ENCODE peak calls at places on chromosomes 4 and X, in six cellular contexts. One of them, this sample, is unnamed.

GRCh38 chr4:136742330-136742729 is 790.0 kb downstream of the PCDH18 start:
- DNase-seq in NCI-H1092: no peak
- DNase-seq in GF-D8: no peak
- DNase-seq in HuH-7.5: no peak
- DNase-seq in skeletal muscle cell: no peak
- DNase-seq in activated gamma-delta T cell treated with anti-CD3 and anti-CD28 coated beads, Interleukin-2, amount 50 U/mL, for 16 hours: no peak
- DNase-seq in this sample: no peak

GRCh38 chr4:38803833-38804653 is 548 bp downstream of the TLR1 start:
- DNase-seq in NCI-H1092: no peak
- DNase-seq in GF-D8: no peak
- DNase-seq in HuH-7.5: no peak
- DNase-seq in skeletal muscle cell: no peak
- DNase-seq in activated gamma-delta T cell treated with anti-CD3 and anti-CD28 coated beads, Interleukin-2, amount 50 U/mL, for 16 hours: no peak
- DNase-seq in this sample: no peak

GRCh38 chrX:151543706-151544105 is 19.8 kb upstream of the PASD1 start:
- DNase-seq in NCI-H1092: no peak
- DNase-seq in GF-D8: no peak
- DNase-seq in HuH-7.5: no peak
- DNase-seq in skeletal muscle cell: no peak
- DNase-seq in activated gamma-delta T cell treated with anti-CD3 and anti-CD28 coated beads, Interleukin-2, amount 50 U/mL, for 16 hours: no peak
- DNase-seq in this sample: no peak

GRCh38 chrX:13932416-13932815 is 97.3 kb downstream of the GEMIN8 start:
- DNase-seq in NCI-H1092: no peak
- DNase-seq in GF-D8: no peak
- DNase-seq in HuH-7.5: no peak
- DNase-seq in skeletal muscle cell: no peak
- DNase-seq in activated gamma-delta T cell treated with anti-CD3 and anti-CD28 coated beads, Interleukin-2, amount 50 U/mL, for 16 hours: no peak
- DNase-seq in this sample: no peak

GRCh38 chr4:38106301-38106700 is 146.1 kb downstream of the PTTG2 start:
- DNase-seq in NCI-H1092: no peak
- DNase-seq in GF-D8: no peak
- DNase-seq in HuH-7.5: no peak
- DNase-seq in skeletal muscle cell: no peak
- DNase-seq in activated gamma-delta T cell treated with anti-CD3 and anti-CD28 coated beads, Interleukin-2, amount 50 U/mL, for 16 hours: no peak
- DNase-seq in this sample: no peak

GRCh38 chrX:13094374-13094773 is 50.0 kb upstream of the FAM9C start:
- DNase-seq in NCI-H1092: no peak
- DNase-seq in GF-D8: no peak
- DNase-seq in HuH-7.5: no peak
- DNase-seq in skeletal muscle cell: no peak
- DNase-seq in activated gamma-delta T cell treated with anti-CD3 and anti-CD28 coated beads, Interleukin-2, amount 50 U/mL, for 16 hours: no peak
- DNase-seq in this sample: no peak

GRCh38 chr4:184343400-184344177 is 125.9 kb upstream of the ENPP6 start:
- DNase-seq in NCI-H1092: peak
- DNase-seq in GF-D8: peak
- DNase-seq in HuH-7.5: peak
- DNase-seq in skeletal muscle cell: peak
- DNase-seq in activated gamma-delta T cell treated with anti-CD3 and anti-CD28 coated beads, Interleukin-2, amount 50 U/mL, for 16 hours: peak
- DNase-seq in this sample: no peak

GRCh38 chr4:14165253-14165942 is 537.9 kb upstream of the BOD1L1 start:
- DNase-seq in NCI-H1092: no peak
- DNase-seq in GF-D8: no peak
- DNase-seq in HuH-7.5: no peak
- DNase-seq in skeletal muscle cell: no peak
- DNase-seq in activated gamma-delta T cell treated with anti-CD3 and anti-CD28 coated beads, Interleukin-2, amount 50 U/mL, for 16 hours: no peak
- DNase-seq in this sample: no peak

GRCh38 chrX:40155617-40156471 is 58.1 kb upstream of the BCOR start:
- DNase-seq in NCI-H1092: no peak
- DNase-seq in GF-D8: no peak
- DNase-seq in HuH-7.5: no peak
- DNase-seq in skeletal muscle cell: no peak
- DNase-seq in activated gamma-delta T cell treated with anti-CD3 and anti-CD28 coated beads, Interleukin-2, amount 50 U/mL, for 16 hours: no peak
- DNase-seq in this sample: no peak

GRCh38 chr4:61373901-61374611 is 173.9 kb downstream of the ADGRL3 start:
- DNase-seq in NCI-H1092: no peak
- DNase-seq in GF-D8: no peak
- DNase-seq in HuH-7.5: no peak
- DNase-seq in skeletal muscle cell: peak
- DNase-seq in activated gamma-delta T cell treated with anti-CD3 and anti-CD28 coated beads, Interleukin-2, amount 50 U/mL, for 16 hours: no peak
- DNase-seq in this sample: no peak

This sample was measured in keratinocyte.